ENCODE peak calls at places on chromosomes 4 and X, in six cellular contexts. One of them, this sample, is unnamed.

GRCh38 chr4:78775278-78776030 is 696 bp upstream of the BMP2K start:
- DNase-seq in uterus: peak
- DNase-seq in esophagus muscularis mucosa: peak
- DNase-seq in lower lobe of right lung: peak
- DNase-seq in psoas muscle: peak
- DNase-seq in pancreas: peak
- DNase-seq in this sample: peak

GRCh38 chr4:92186239-92186638 is 117.5 kb upstream of the GRID2 start:
- DNase-seq in psoas muscle: no peak
- DNase-seq in uterus: no peak
- DNase-seq in lower lobe of right lung: no peak
- DNase-seq in esophagus muscularis mucosa: no peak
- DNase-seq in pancreas: no peak
- DNase-seq in this sample: no peak

GRCh38 chrX:23902419-23902818 is 5.3 kb downstream of the APOO start:
- DNase-seq in uterus: no peak
- DNase-seq in psoas muscle: no peak
- DNase-seq in esophagus muscularis mucosa: no peak
- DNase-seq in lower lobe of right lung: no peak
- DNase-seq in pancreas: no peak
- DNase-seq in this sample: no peak

GRCh38 chr4:3521621-3522325 is 10.4 kb downstream of the LRPAP1 start:
- DNase-seq in psoas muscle: peak
- DNase-seq in lower lobe of right lung: peak
- DNase-seq in pancreas: peak
- DNase-seq in esophagus muscularis mucosa: no peak
- DNase-seq in uterus: peak
- DNase-seq in this sample: no peak

GRCh38 chr4:98510757-98511517 is 147.5 kb downstream of the TSPAN5 start:
- DNase-seq in uterus: no peak
- DNase-seq in lower lobe of right lung: no peak
- DNase-seq in pancreas: no peak
- DNase-seq in psoas muscle: no peak
- DNase-seq in esophagus muscularis mucosa: peak
- DNase-seq in this sample: peak

GRCh38 chrX:22234380-22234779 is 38.3 kb upstream of the CBLL2 start:
- DNase-seq in uterus: no peak
- DNase-seq in pancreas: no peak
- DNase-seq in psoas muscle: no peak
- DNase-seq in lower lobe of right lung: no peak
- DNase-seq in esophagus muscularis mucosa: no peak
- DNase-seq in this sample: no peak

GRCh38 chr4:38503689-38504395 is 160.2 kb upstream of the KLF3 start:
- DNase-seq in esophagus muscularis mucosa: no peak
- DNase-seq in pancreas: no peak
- DNase-seq in psoas muscle: no peak
- DNase-seq in uterus: no peak
- DNase-seq in lower lobe of right lung: no peak
- DNase-seq in this sample: no peak

GRCh38 chr4:5992171-5993062 is 25.8 kb downstream of the C4orf50 start:
- DNase-seq in uterus: no peak
- DNase-seq in lower lobe of right lung: no peak
- DNase-seq in pancreas: no peak
- DNase-seq in esophagus muscularis mucosa: no peak
- DNase-seq in psoas muscle: no peak
- DNase-seq in this sample: no peak

GRCh38 chr4:102299708-102300107 is 45.6 kb downstream of the SLC39A8 start:
- DNase-seq in esophagus muscularis mucosa: no peak
- DNase-seq in pancreas: no peak
- DNase-seq in uterus: no peak
- DNase-seq in lower lobe of right lung: peak
- DNase-seq in psoas muscle: no peak
- DNase-seq in this sample: peak

GRCh38 chr4:36716874-36717273 is 435.5 kb downstream of the DTHD1 start:
- DNase-seq in pancreas: no peak
- DNase-seq in psoas muscle: no peak
- DNase-seq in lower lobe of right lung: no peak
- DNase-seq in uterus: no peak
- DNase-seq in esophagus muscularis mucosa: no peak
- DNase-seq in this sample: no peak

GRCh38 chrX:129961180-129962083 is 21.0 kb upstream of the BCORL1 start:
- DNase-seq in psoas muscle: peak
- DNase-seq in esophagus muscularis mucosa: no peak
- DNase-seq in pancreas: peak
- DNase-seq in lower lobe of right lung: peak
- DNase-seq in uterus: no peak
- DNase-seq in this sample: no peak

GRCh38 chrX:41781500-41781899 is 57.5 kb downstream of the GPR82 start:
- DNase-seq in esophagus muscularis mucosa: no peak
- DNase-seq in uterus: no peak
- DNase-seq in psoas muscle: no peak
- DNase-seq in lower lobe of right lung: no peak
- DNase-seq in pancreas: no peak
- DNase-seq in this sample: peak

GRCh38 chr4:26782830-26783202 is 77.8 kb upstream of the STIM2 start:
- DNase-seq in psoas muscle: no peak
- DNase-seq in uterus: no peak
- DNase-seq in esophagus muscularis mucosa: no peak
- DNase-seq in pancreas: no peak
- DNase-seq in lower lobe of right lung: no peak
- DNase-seq in this sample: peak

GRCh38 chr4:41204400-41204978 is 9.9 kb downstream of the APBB2 start:
- DNase-seq in lower lobe of right lung: no peak
- DNase-seq in esophagus muscularis mucosa: no peak
- DNase-seq in pancreas: peak
- DNase-seq in psoas muscle: peak
- DNase-seq in uterus: peak
- DNase-seq in this sample: peak

GRCh38 chr4:84920591-84920990 is 45.9 kb downstream of the WDFY3 start:
- DNase-seq in uterus: peak
- DNase-seq in esophagus muscularis mucosa: no peak
- DNase-seq in pancreas: no peak
- DNase-seq in psoas muscle: no peak
- DNase-seq in lower lobe of right lung: no peak
- DNase-seq in this sample: peak

GRCh38 chrX:155995476-155995875 is 2.0 kb upstream of the IL9R start:
- DNase-seq in psoas muscle: no peak
- DNase-seq in esophagus muscularis mucosa: no peak
- DNase-seq in pancreas: no peak
- DNase-seq in uterus: no peak
- DNase-seq in lower lobe of right lung: no peak
- DNase-seq in this sample: no peak

GRCh38 chrX:71367396-71367795 is 1.2 kb downstream of the TAF1 start:
- DNase-seq in psoas muscle: no peak
- DNase-seq in pancreas: no peak
- DNase-seq in lower lobe of right lung: no peak
- DNase-seq in uterus: no peak
- DNase-seq in esophagus muscularis mucosa: no peak
- DNase-seq in this sample: no peak

GRCh38 chr4:122914292-122914904 is 8.0 kb downstream of the NUDT6 start:
- DNase-seq in lower lobe of right lung: no peak
- DNase-seq in esophagus muscularis mucosa: no peak
- DNase-seq in psoas muscle: no peak
- DNase-seq in pancreas: no peak
- DNase-seq in uterus: no peak
- DNase-seq in this sample: no peak

GRCh38 chr4:113674251-113674650 is 87.3 kb downstream of the CAMK2D start:
- DNase-seq in lower lobe of right lung: no peak
- DNase-seq in psoas muscle: no peak
- DNase-seq in esophagus muscularis mucosa: no peak
- DNase-seq in pancreas: no peak
- DNase-seq in uterus: no peak
- DNase-seq in this sample: no peak

GRCh38 chr4:184424993-184425758 is 49.2 kb downstream of the IRF2 start:
- DNase-seq in pancreas: no peak
- DNase-seq in uterus: no peak
- DNase-seq in psoas muscle: peak
- DNase-seq in esophagus muscularis mucosa: no peak
- DNase-seq in lower lobe of right lung: no peak
- DNase-seq in this sample: no peak

GRCh38 chr4:116515959-116516358 is 569.4 kb downstream of the TRAM1L1 start:
- DNase-seq in lower lobe of right lung: peak
- DNase-seq in psoas muscle: no peak
- DNase-seq in pancreas: peak
- DNase-seq in uterus: no peak
- DNase-seq in esophagus muscularis mucosa: no peak
- DNase-seq in this sample: no peak

GRCh38 chrX:150587585-150588503 is 19.4 kb downstream of the MTM1 start:
- DNase-seq in lower lobe of right lung: no peak
- DNase-seq in esophagus muscularis mucosa: no peak
- DNase-seq in pancreas: no peak
- DNase-seq in uterus: no peak
- DNase-seq in psoas muscle: no peak
- DNase-seq in this sample: peak

GRCh38 chrX:149825424-149825823 is 43.7 kb downstream of the MAGEA9 start:
- DNase-seq in lower lobe of right lung: no peak
- DNase-seq in pancreas: no peak
- DNase-seq in psoas muscle: no peak
- DNase-seq in uterus: no peak
- DNase-seq in esophagus muscularis mucosa: no peak
- DNase-seq in this sample: no peak

GRCh38 chrX:106599411-106599810 is 12.4 kb upstream of the RADX start:
- DNase-seq in uterus: no peak
- DNase-seq in esophagus muscularis mucosa: no peak
- DNase-seq in psoas muscle: no peak
- DNase-seq in lower lobe of right lung: no peak
- DNase-seq in pancreas: no peak
- DNase-seq in this sample: no peak

GRCh38 chrX:152044383-152044782 is 69.9 kb upstream of the GABRE start:
- DNase-seq in esophagus muscularis mucosa: no peak
- DNase-seq in pancreas: no peak
- DNase-seq in uterus: no peak
- DNase-seq in lower lobe of right lung: no peak
- DNase-seq in psoas muscle: no peak
- DNase-seq in this sample: no peak

GRCh38 chr4:152064282-152064681 is 303.5 kb upstream of the GATB start:
- DNase-seq in uterus: no peak
- DNase-seq in psoas muscle: no peak
- DNase-seq in pancreas: no peak
- DNase-seq in lower lobe of right lung: no peak
- DNase-seq in esophagus muscularis mucosa: no peak
- DNase-seq in this sample: no peak
- H3K4me3 ChIP-seq in uterus: no peak
- H3K4me3 ChIP-seq in psoas muscle: peak
- H3K4me3 ChIP-seq in pancreas: no peak
- H3K4me3 ChIP-seq in lower lobe of right lung: no peak
- H3K4me3 ChIP-seq in esophagus muscularis mucosa: no peak
- H3K4me3 ChIP-seq in this sample: no peak

GRCh38 chrX:70168238-70169188 is 8.8 kb upstream of the DGAT2L6 start:
- DNase-seq in lower lobe of right lung: no peak
- DNase-seq in uterus: peak
- DNase-seq in psoas muscle: no peak
- DNase-seq in esophagus muscularis mucosa: no peak
- DNase-seq in pancreas: no peak
- DNase-seq in this sample: peak

GRCh38 chrX:70166601-70167590 is 10.4 kb upstream of the DGAT2L6 start:
- DNase-seq in uterus: no peak
- DNase-seq in esophagus muscularis mucosa: no peak
- DNase-seq in pancreas: no peak
- DNase-seq in lower lobe of right lung: no peak
- DNase-seq in psoas muscle: no peak
- DNase-seq in this sample: peak

GRCh38 chrX:70171636-70172035 is 5.6 kb upstream of the DGAT2L6 start:
- DNase-seq in lower lobe of right lung: no peak
- DNase-seq in pancreas: no peak
- DNase-seq in esophagus muscularis mucosa: no peak
- DNase-seq in psoas muscle: no peak
- DNase-seq in uterus: no peak
- DNase-seq in this sample: peak

GRCh38 chrX:70172226-70172625 is 5.1 kb upstream of the DGAT2L6 start:
- DNase-seq in esophagus muscularis mucosa: no peak
- DNase-seq in uterus: no peak
- DNase-seq in pancreas: no peak
- DNase-seq in lower lobe of right lung: no peak
- DNase-seq in psoas muscle: no peak
- DNase-seq in this sample: peak

DNA sequence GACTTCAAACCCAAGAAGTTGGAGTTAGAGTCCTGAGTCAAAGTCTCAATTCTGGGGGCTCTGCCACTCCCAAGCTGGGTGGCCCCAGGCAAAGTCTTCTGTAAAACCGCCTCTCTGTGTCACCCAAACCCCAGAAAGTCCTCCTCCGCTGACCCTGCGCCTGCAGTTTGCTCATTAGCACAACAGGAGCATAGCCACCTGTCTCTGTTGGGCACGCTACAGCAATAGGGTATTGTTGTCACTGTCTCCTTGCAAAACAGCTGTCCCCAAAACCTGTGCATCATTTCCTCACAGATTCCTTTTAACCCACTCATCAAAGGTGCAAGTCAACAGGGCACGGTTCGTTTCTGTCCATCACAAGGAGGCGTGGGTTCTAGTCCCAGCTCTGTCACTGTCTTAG is 8.0 kb upstream of the DGAT2L6 start:
- DNase-seq in lower lobe of right lung: no peak
- DNase-seq in esophagus muscularis mucosa: no peak
- DNase-seq in pancreas: no peak
- DNase-seq in uterus: no peak
- DNase-seq in psoas muscle: no peak
- DNase-seq in this sample: no peak
- TF ChIP-seq CTCF in lower lobe of right lung: no peak
- TF ChIP-seq CTCF in esophagus muscularis mucosa: no peak
- TF ChIP-seq CTCF in pancreas: no peak
- TF ChIP-seq CTCF in uterus: no peak
- TF ChIP-seq CTCF in psoas muscle: no peak
- TF ChIP-seq CTCF in this sample: no peak

DNA sequence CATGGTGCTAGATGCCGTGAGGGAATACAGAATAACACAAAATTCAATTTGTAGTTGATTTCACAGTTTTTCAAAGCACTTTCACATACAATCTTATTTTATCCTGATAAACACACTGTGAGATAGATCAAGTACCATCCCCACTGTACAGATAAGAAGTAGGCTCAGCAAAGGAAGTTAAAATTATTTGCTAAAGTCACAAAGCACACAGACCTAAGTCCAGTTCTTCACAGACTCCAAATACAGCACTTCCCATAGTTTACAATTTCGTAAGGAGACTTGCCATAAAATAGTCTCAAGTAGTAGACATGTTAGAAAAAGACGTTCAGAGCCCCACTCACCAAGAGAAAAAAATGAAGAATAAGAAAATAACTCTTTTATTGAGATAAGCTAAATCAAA is 7.8 kb upstream of the CUL4B start:
- DNase-seq in psoas muscle: no peak
- DNase-seq in lower lobe of right lung: no peak
- DNase-seq in esophagus muscularis mucosa: no peak
- DNase-seq in uterus: no peak
- DNase-seq in pancreas: no peak
- DNase-seq in this sample: no peak
- H3K4me3 ChIP-seq in psoas muscle: no peak
- H3K4me3 ChIP-seq in lower lobe of right lung: no peak
- H3K4me3 ChIP-seq in esophagus muscularis mucosa: no peak
- H3K4me3 ChIP-seq in uterus: no peak
- H3K4me3 ChIP-seq in pancreas: no peak
- H3K4me3 ChIP-seq in this sample: no peak

DNA sequence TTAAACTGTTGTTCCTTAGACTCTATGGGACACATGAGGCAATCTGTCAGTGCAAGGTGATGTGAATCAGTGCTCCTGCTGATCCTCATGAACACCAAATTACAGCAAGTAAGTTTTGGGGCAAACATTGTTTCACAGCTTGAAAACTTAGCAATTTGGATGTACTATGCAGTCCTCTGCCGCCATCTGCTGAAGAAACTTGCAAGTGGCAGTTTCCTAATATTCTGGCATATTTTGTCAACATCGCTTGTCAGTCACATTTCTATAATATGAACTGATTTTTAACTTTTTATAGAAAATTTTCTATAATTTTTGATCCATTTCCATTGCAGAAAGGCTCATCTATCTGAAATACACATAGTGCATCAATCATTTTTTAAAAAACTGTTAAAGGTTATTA is 56.3 kb downstream of the ZAR1 start:
- DNase-seq in esophagus muscularis mucosa: no peak
- DNase-seq in uterus: no peak
- DNase-seq in psoas muscle: no peak
- DNase-seq in lower lobe of right lung: no peak
- DNase-seq in pancreas: no peak
- DNase-seq in this sample: peak
- TF ChIP-seq CTCF in esophagus muscularis mucosa: peak
- TF ChIP-seq CTCF in uterus: peak
- TF ChIP-seq CTCF in psoas muscle: peak
- TF ChIP-seq CTCF in lower lobe of right lung: peak
- TF ChIP-seq CTCF in pancreas: no peak
- TF ChIP-seq CTCF in this sample: peak